ENCODE peak calls at places on chromosomes 6 and 20, in eight cellular contexts. One of them, this sample, is unnamed.

GRCh38 chr6:43992126-43992663 is 135.1 kb downstream of the MRPL14 start:
- DNase-seq in mucosa of descending colon: no peak
- DNase-seq in NCI-H460: no peak
- DNase-seq in stimulated activated naive CD4-positive, alpha-beta T cell: no peak
- DNase-seq in stimulated activated CD4-positive, alpha-beta T cell treated with anti-CD3 and anti-CD28 coated beads, Interleukin-15, amount 100 ng/mL, for 24 hours: no peak
- DNase-seq in activated naive CD4-positive, alpha-beta T cell treated with Interleukin-2 at 50 U/mL for 16 hours: no peak
- DNase-seq in HTR-8/SVneo: no peak
- DNase-seq in tibial nerve: no peak
- DNase-seq in this sample: no peak

GRCh38 chr6:151276112-151276745 is 36.5 kb downstream of the AKAP12 start:
- DNase-seq in mucosa of descending colon: no peak
- DNase-seq in NCI-H460: no peak
- DNase-seq in stimulated activated naive CD4-positive, alpha-beta T cell: no peak
- DNase-seq in stimulated activated CD4-positive, alpha-beta T cell treated with anti-CD3 and anti-CD28 coated beads, Interleukin-15, amount 100 ng/mL, for 24 hours: no peak
- DNase-seq in activated naive CD4-positive, alpha-beta T cell treated with Interleukin-2 at 50 U/mL for 16 hours: no peak
- DNase-seq in HTR-8/SVneo: no peak
- DNase-seq in tibial nerve: no peak
- DNase-seq in this sample: no peak

GRCh38 chr6:17879224-17879623 is 108.2 kb downstream of the KIF13A start:
- DNase-seq in mucosa of descending colon: no peak
- DNase-seq in NCI-H460: no peak
- DNase-seq in stimulated activated naive CD4-positive, alpha-beta T cell: no peak
- DNase-seq in stimulated activated CD4-positive, alpha-beta T cell treated with anti-CD3 and anti-CD28 coated beads, Interleukin-15, amount 100 ng/mL, for 24 hours: no peak
- DNase-seq in activated naive CD4-positive, alpha-beta T cell treated with Interleukin-2 at 50 U/mL for 16 hours: no peak
- DNase-seq in HTR-8/SVneo: no peak
- DNase-seq in tibial nerve: no peak
- DNase-seq in this sample: no peak

GRCh38 chr6:55918639-55919038 is 43.2 kb upstream of the BMP5 start:
- DNase-seq in mucosa of descending colon: no peak
- DNase-seq in NCI-H460: no peak
- DNase-seq in stimulated activated naive CD4-positive, alpha-beta T cell: no peak
- DNase-seq in stimulated activated CD4-positive, alpha-beta T cell treated with anti-CD3 and anti-CD28 coated beads, Interleukin-15, amount 100 ng/mL, for 24 hours: no peak
- DNase-seq in activated naive CD4-positive, alpha-beta T cell treated with Interleukin-2 at 50 U/mL for 16 hours: no peak
- DNase-seq in HTR-8/SVneo: no peak
- DNase-seq in tibial nerve: no peak
- DNase-seq in this sample: no peak

GRCh38 chr6:34238507-34239239 is 2.0 kb downstream of the HMGA1 start:
- DNase-seq in mucosa of descending colon: peak
- DNase-seq in NCI-H460: no peak
- DNase-seq in stimulated activated naive CD4-positive, alpha-beta T cell: no peak
- DNase-seq in stimulated activated CD4-positive, alpha-beta T cell treated with anti-CD3 and anti-CD28 coated beads, Interleukin-15, amount 100 ng/mL, for 24 hours: no peak
- DNase-seq in activated naive CD4-positive, alpha-beta T cell treated with Interleukin-2 at 50 U/mL for 16 hours: no peak
- DNase-seq in HTR-8/SVneo: no peak
- DNase-seq in tibial nerve: no peak
- DNase-seq in this sample: no peak

GRCh38 chr6:3063733-3064700 is 4.3 kb upstream of the RIPK1 start:
- DNase-seq in mucosa of descending colon: peak
- DNase-seq in NCI-H460: peak
- DNase-seq in stimulated activated naive CD4-positive, alpha-beta T cell: peak
- DNase-seq in stimulated activated CD4-positive, alpha-beta T cell treated with anti-CD3 and anti-CD28 coated beads, Interleukin-15, amount 100 ng/mL, for 24 hours: peak
- DNase-seq in activated naive CD4-positive, alpha-beta T cell treated with Interleukin-2 at 50 U/mL for 16 hours: peak
- DNase-seq in HTR-8/SVneo: peak
- DNase-seq in tibial nerve: peak
- DNase-seq in this sample: peak

GRCh38 chr6:41191569-41191968 is 9.4 kb downstream of the TREML2 start:
- DNase-seq in mucosa of descending colon: no peak
- DNase-seq in NCI-H460: no peak
- DNase-seq in stimulated activated naive CD4-positive, alpha-beta T cell: no peak
- DNase-seq in stimulated activated CD4-positive, alpha-beta T cell treated with anti-CD3 and anti-CD28 coated beads, Interleukin-15, amount 100 ng/mL, for 24 hours: peak
- DNase-seq in activated naive CD4-positive, alpha-beta T cell treated with Interleukin-2 at 50 U/mL for 16 hours: peak
- DNase-seq in HTR-8/SVneo: peak
- DNase-seq in tibial nerve: no peak
- DNase-seq in this sample: peak

GRCh38 chr6:4885534-4885933 is 109.3 kb downstream of the CDYL start:
- DNase-seq in mucosa of descending colon: no peak
- DNase-seq in NCI-H460: no peak
- DNase-seq in stimulated activated naive CD4-positive, alpha-beta T cell: no peak
- DNase-seq in stimulated activated CD4-positive, alpha-beta T cell treated with anti-CD3 and anti-CD28 coated beads, Interleukin-15, amount 100 ng/mL, for 24 hours: no peak
- DNase-seq in activated naive CD4-positive, alpha-beta T cell treated with Interleukin-2 at 50 U/mL for 16 hours: no peak
- DNase-seq in HTR-8/SVneo: no peak
- DNase-seq in tibial nerve: no peak
- DNase-seq in this sample: no peak

GRCh38 chr20:48791014-48791413 is 36.8 kb downstream of the PREX1 start:
- DNase-seq in mucosa of descending colon: no peak
- DNase-seq in NCI-H460: no peak
- DNase-seq in stimulated activated naive CD4-positive, alpha-beta T cell: no peak
- DNase-seq in stimulated activated CD4-positive, alpha-beta T cell treated with anti-CD3 and anti-CD28 coated beads, Interleukin-15, amount 100 ng/mL, for 24 hours: no peak
- DNase-seq in activated naive CD4-positive, alpha-beta T cell treated with Interleukin-2 at 50 U/mL for 16 hours: no peak
- DNase-seq in HTR-8/SVneo: no peak
- DNase-seq in tibial nerve: no peak
- DNase-seq in this sample: peak

GRCh38 chr6:2828629-2829028 is 13.0 kb downstream of the SERPINB1 start:
- DNase-seq in mucosa of descending colon: no peak
- DNase-seq in NCI-H460: no peak
- DNase-seq in stimulated activated naive CD4-positive, alpha-beta T cell: no peak
- DNase-seq in stimulated activated CD4-positive, alpha-beta T cell treated with anti-CD3 and anti-CD28 coated beads, Interleukin-15, amount 100 ng/mL, for 24 hours: no peak
- DNase-seq in activated naive CD4-positive, alpha-beta T cell treated with Interleukin-2 at 50 U/mL for 16 hours: no peak
- DNase-seq in HTR-8/SVneo: no peak
- DNase-seq in tibial nerve: no peak
- DNase-seq in this sample: no peak

GRCh38 chr6:14060971-14061370 is 56.6 kb upstream of the CD83 start:
- DNase-seq in mucosa of descending colon: no peak
- DNase-seq in NCI-H460: no peak
- DNase-seq in stimulated activated naive CD4-positive, alpha-beta T cell: no peak
- DNase-seq in stimulated activated CD4-positive, alpha-beta T cell treated with anti-CD3 and anti-CD28 coated beads, Interleukin-15, amount 100 ng/mL, for 24 hours: no peak
- DNase-seq in activated naive CD4-positive, alpha-beta T cell treated with Interleukin-2 at 50 U/mL for 16 hours: no peak
- DNase-seq in HTR-8/SVneo: no peak
- DNase-seq in tibial nerve: no peak
- DNase-seq in this sample: no peak

GRCh38 chr20:17619351-17620093 is 49.6 kb downstream of the DSTN start:
- DNase-seq in mucosa of descending colon: no peak
- DNase-seq in NCI-H460: no peak
- DNase-seq in stimulated activated naive CD4-positive, alpha-beta T cell: no peak
- DNase-seq in stimulated activated CD4-positive, alpha-beta T cell treated with anti-CD3 and anti-CD28 coated beads, Interleukin-15, amount 100 ng/mL, for 24 hours: no peak
- DNase-seq in activated naive CD4-positive, alpha-beta T cell treated with Interleukin-2 at 50 U/mL for 16 hours: peak
- DNase-seq in HTR-8/SVneo: no peak
- DNase-seq in tibial nerve: peak
- DNase-seq in this sample: no peak

GRCh38 chr6:142850653-142851434 is 94.1 kb downstream of the HIVEP2 start:
- DNase-seq in mucosa of descending colon: no peak
- DNase-seq in NCI-H460: no peak
- DNase-seq in stimulated activated naive CD4-positive, alpha-beta T cell: no peak
- DNase-seq in stimulated activated CD4-positive, alpha-beta T cell treated with anti-CD3 and anti-CD28 coated beads, Interleukin-15, amount 100 ng/mL, for 24 hours: peak
- DNase-seq in activated naive CD4-positive, alpha-beta T cell treated with Interleukin-2 at 50 U/mL for 16 hours: peak
- DNase-seq in HTR-8/SVneo: peak
- DNase-seq in tibial nerve: no peak
- DNase-seq in this sample: no peak

GRCh38 chr6:8243462-8243861 is 141.1 kb upstream of the EEF1E1 start:
- DNase-seq in mucosa of descending colon: no peak
- DNase-seq in NCI-H460: no peak
- DNase-seq in stimulated activated naive CD4-positive, alpha-beta T cell: no peak
- DNase-seq in stimulated activated CD4-positive, alpha-beta T cell treated with anti-CD3 and anti-CD28 coated beads, Interleukin-15, amount 100 ng/mL, for 24 hours: no peak
- DNase-seq in activated naive CD4-positive, alpha-beta T cell treated with Interleukin-2 at 50 U/mL for 16 hours: no peak
- DNase-seq in HTR-8/SVneo: peak
- DNase-seq in tibial nerve: no peak
- DNase-seq in this sample: peak

GRCh38 chr6:165002358-165002757 is 307.0 kb downstream of the C6orf118 start:
- DNase-seq in mucosa of descending colon: no peak
- DNase-seq in NCI-H460: no peak
- DNase-seq in stimulated activated naive CD4-positive, alpha-beta T cell: no peak
- DNase-seq in stimulated activated CD4-positive, alpha-beta T cell treated with anti-CD3 and anti-CD28 coated beads, Interleukin-15, amount 100 ng/mL, for 24 hours: no peak
- DNase-seq in activated naive CD4-positive, alpha-beta T cell treated with Interleukin-2 at 50 U/mL for 16 hours: no peak
- DNase-seq in HTR-8/SVneo: no peak
- DNase-seq in tibial nerve: no peak
- DNase-seq in this sample: no peak

GRCh38 chr6:159098636-159099106 is 53.9 kb upstream of the TAGAP start:
- DNase-seq in mucosa of descending colon: no peak
- DNase-seq in NCI-H460: no peak
- DNase-seq in stimulated activated naive CD4-positive, alpha-beta T cell: peak
- DNase-seq in stimulated activated CD4-positive, alpha-beta T cell treated with anti-CD3 and anti-CD28 coated beads, Interleukin-15, amount 100 ng/mL, for 24 hours: peak
- DNase-seq in activated naive CD4-positive, alpha-beta T cell treated with Interleukin-2 at 50 U/mL for 16 hours: peak
- DNase-seq in HTR-8/SVneo: no peak
- DNase-seq in tibial nerve: no peak
- DNase-seq in this sample: no peak

GRCh38 chr6:6224933-6225486 is 95.5 kb downstream of the F13A1 start:
- DNase-seq in mucosa of descending colon: no peak
- DNase-seq in NCI-H460: no peak
- DNase-seq in stimulated activated naive CD4-positive, alpha-beta T cell: no peak
- DNase-seq in stimulated activated CD4-positive, alpha-beta T cell treated with anti-CD3 and anti-CD28 coated beads, Interleukin-15, amount 100 ng/mL, for 24 hours: no peak
- DNase-seq in activated naive CD4-positive, alpha-beta T cell treated with Interleukin-2 at 50 U/mL for 16 hours: no peak
- DNase-seq in HTR-8/SVneo: no peak
- DNase-seq in tibial nerve: no peak
- DNase-seq in this sample: peak

GRCh38 chr20:49100934-49101333 is 54.8 kb downstream of the CSE1L start:
- DNase-seq in mucosa of descending colon: no peak
- DNase-seq in NCI-H460: no peak
- DNase-seq in stimulated activated naive CD4-positive, alpha-beta T cell: no peak
- DNase-seq in stimulated activated CD4-positive, alpha-beta T cell treated with anti-CD3 and anti-CD28 coated beads, Interleukin-15, amount 100 ng/mL, for 24 hours: no peak
- DNase-seq in activated naive CD4-positive, alpha-beta T cell treated with Interleukin-2 at 50 U/mL for 16 hours: no peak
- DNase-seq in HTR-8/SVneo: no peak
- DNase-seq in tibial nerve: no peak
- DNase-seq in this sample: no peak

GRCh38 chr6:105215506-105215905 is 35.7 kb upstream of the POPDC3 start:
- DNase-seq in mucosa of descending colon: no peak
- DNase-seq in NCI-H460: no peak
- DNase-seq in stimulated activated naive CD4-positive, alpha-beta T cell: no peak
- DNase-seq in stimulated activated CD4-positive, alpha-beta T cell treated with anti-CD3 and anti-CD28 coated beads, Interleukin-15, amount 100 ng/mL, for 24 hours: no peak
- DNase-seq in activated naive CD4-positive, alpha-beta T cell treated with Interleukin-2 at 50 U/mL for 16 hours: no peak
- DNase-seq in HTR-8/SVneo: no peak
- DNase-seq in tibial nerve: no peak
- DNase-seq in this sample: no peak

GRCh38 chr20:62694106-62694505 is 14.5 kb upstream of the NTSR1 start:
- DNase-seq in mucosa of descending colon: no peak
- DNase-seq in NCI-H460: no peak
- DNase-seq in stimulated activated naive CD4-positive, alpha-beta T cell: no peak
- DNase-seq in stimulated activated CD4-positive, alpha-beta T cell treated with anti-CD3 and anti-CD28 coated beads, Interleukin-15, amount 100 ng/mL, for 24 hours: no peak
- DNase-seq in activated naive CD4-positive, alpha-beta T cell treated with Interleukin-2 at 50 U/mL for 16 hours: no peak
- DNase-seq in HTR-8/SVneo: no peak
- DNase-seq in tibial nerve: no peak
- DNase-seq in this sample: no peak

GRCh38 chr6:118985123-118985830 is 50.3 kb upstream of the MCM9 start:
- DNase-seq in mucosa of descending colon: no peak
- DNase-seq in NCI-H460: no peak
- DNase-seq in stimulated activated naive CD4-positive, alpha-beta T cell: no peak
- DNase-seq in stimulated activated CD4-positive, alpha-beta T cell treated with anti-CD3 and anti-CD28 coated beads, Interleukin-15, amount 100 ng/mL, for 24 hours: no peak
- DNase-seq in activated naive CD4-positive, alpha-beta T cell treated with Interleukin-2 at 50 U/mL for 16 hours: no peak
- DNase-seq in HTR-8/SVneo: no peak
- DNase-seq in tibial nerve: no peak
- DNase-seq in this sample: no peak

GRCh38 chr6:33014841-33015634 is 5.6 kb upstream of the HLA-DOA start:
- DNase-seq in mucosa of descending colon: no peak
- DNase-seq in NCI-H460: peak
- DNase-seq in stimulated activated naive CD4-positive, alpha-beta T cell: peak
- DNase-seq in stimulated activated CD4-positive, alpha-beta T cell treated with anti-CD3 and anti-CD28 coated beads, Interleukin-15, amount 100 ng/mL, for 24 hours: peak
- DNase-seq in activated naive CD4-positive, alpha-beta T cell treated with Interleukin-2 at 50 U/mL for 16 hours: peak
- DNase-seq in HTR-8/SVneo: peak
- DNase-seq in tibial nerve: no peak
- DNase-seq in this sample: peak

GRCh38 chr6:16725145-16725864 is 36.0 kb downstream of the ATXN1 start:
- DNase-seq in mucosa of descending colon: no peak
- DNase-seq in NCI-H460: no peak
- DNase-seq in stimulated activated naive CD4-positive, alpha-beta T cell: no peak
- DNase-seq in stimulated activated CD4-positive, alpha-beta T cell treated with anti-CD3 and anti-CD28 coated beads, Interleukin-15, amount 100 ng/mL, for 24 hours: no peak
- DNase-seq in activated naive CD4-positive, alpha-beta T cell treated with Interleukin-2 at 50 U/mL for 16 hours: no peak
- DNase-seq in HTR-8/SVneo: no peak
- DNase-seq in tibial nerve: no peak
- DNase-seq in this sample: no peak

GRCh38 chr6:79813854-79814477 is 133.4 kb downstream of the ELOVL4 start:
- DNase-seq in mucosa of descending colon: no peak
- DNase-seq in NCI-H460: peak
- DNase-seq in stimulated activated naive CD4-positive, alpha-beta T cell: peak
- DNase-seq in stimulated activated CD4-positive, alpha-beta T cell treated with anti-CD3 and anti-CD28 coated beads, Interleukin-15, amount 100 ng/mL, for 24 hours: peak
- DNase-seq in activated naive CD4-positive, alpha-beta T cell treated with Interleukin-2 at 50 U/mL for 16 hours: peak
- DNase-seq in HTR-8/SVneo: peak
- DNase-seq in tibial nerve: peak
- DNase-seq in this sample: peak

GRCh38 chr20:58618694-58619540 is 32.2 kb upstream of the STX16 start:
- DNase-seq in mucosa of descending colon: no peak
- DNase-seq in NCI-H460: no peak
- DNase-seq in stimulated activated naive CD4-positive, alpha-beta T cell: no peak
- DNase-seq in stimulated activated CD4-positive, alpha-beta T cell treated with anti-CD3 and anti-CD28 coated beads, Interleukin-15, amount 100 ng/mL, for 24 hours: no peak
- DNase-seq in activated naive CD4-positive, alpha-beta T cell treated with Interleukin-2 at 50 U/mL for 16 hours: no peak
- DNase-seq in HTR-8/SVneo: no peak
- DNase-seq in tibial nerve: no peak
- DNase-seq in this sample: no peak

GRCh38 chr20:19628570-19629134 is 129.4 kb upstream of the RIN2 start:
- DNase-seq in mucosa of descending colon: no peak
- DNase-seq in NCI-H460: peak
- DNase-seq in stimulated activated naive CD4-positive, alpha-beta T cell: no peak
- DNase-seq in stimulated activated CD4-positive, alpha-beta T cell treated with anti-CD3 and anti-CD28 coated beads, Interleukin-15, amount 100 ng/mL, for 24 hours: peak
- DNase-seq in activated naive CD4-positive, alpha-beta T cell treated with Interleukin-2 at 50 U/mL for 16 hours: peak
- DNase-seq in HTR-8/SVneo: peak
- DNase-seq in tibial nerve: no peak
- DNase-seq in this sample: peak

GRCh38 chr20:48285656-48286055 is 500.4 kb upstream of the SULF2 start:
- DNase-seq in mucosa of descending colon: no peak
- DNase-seq in NCI-H460: no peak
- DNase-seq in stimulated activated naive CD4-positive, alpha-beta T cell: no peak
- DNase-seq in stimulated activated CD4-positive, alpha-beta T cell treated with anti-CD3 and anti-CD28 coated beads, Interleukin-15, amount 100 ng/mL, for 24 hours: no peak
- DNase-seq in activated naive CD4-positive, alpha-beta T cell treated with Interleukin-2 at 50 U/mL for 16 hours: no peak
- DNase-seq in HTR-8/SVneo: no peak
- DNase-seq in tibial nerve: no peak
- DNase-seq in this sample: no peak

GRCh38 chr20:63706852-63707557 is 771 bp downstream of the ARFRP1 start:
- DNase-seq in mucosa of descending colon: peak
- DNase-seq in NCI-H460: no peak
- DNase-seq in stimulated activated naive CD4-positive, alpha-beta T cell: peak
- DNase-seq in stimulated activated CD4-positive, alpha-beta T cell treated with anti-CD3 and anti-CD28 coated beads, Interleukin-15, amount 100 ng/mL, for 24 hours: peak
- DNase-seq in activated naive CD4-positive, alpha-beta T cell treated with Interleukin-2 at 50 U/mL for 16 hours: peak
- DNase-seq in HTR-8/SVneo: no peak
- DNase-seq in tibial nerve: no peak
- DNase-seq in this sample: peak

GRCh38 chr20:39312107-39312506 is 350.0 kb downstream of the DHX35 start:
- DNase-seq in mucosa of descending colon: no peak
- DNase-seq in NCI-H460: no peak
- DNase-seq in stimulated activated naive CD4-positive, alpha-beta T cell: no peak
- DNase-seq in stimulated activated CD4-positive, alpha-beta T cell treated with anti-CD3 and anti-CD28 coated beads, Interleukin-15, amount 100 ng/mL, for 24 hours: no peak
- DNase-seq in activated naive CD4-positive, alpha-beta T cell treated with Interleukin-2 at 50 U/mL for 16 hours: no peak
- DNase-seq in HTR-8/SVneo: no peak
- DNase-seq in tibial nerve: no peak
- DNase-seq in this sample: no peak

GRCh38 chr6:165616116-165616515 is 46.9 kb downstream of the PDE10A start:
- DNase-seq in mucosa of descending colon: no peak
- DNase-seq in NCI-H460: no peak
- DNase-seq in stimulated activated naive CD4-positive, alpha-beta T cell: no peak
- DNase-seq in stimulated activated CD4-positive, alpha-beta T cell treated with anti-CD3 and anti-CD28 coated beads, Interleukin-15, amount 100 ng/mL, for 24 hours: no peak
- DNase-seq in activated naive CD4-positive, alpha-beta T cell treated with Interleukin-2 at 50 U/mL for 16 hours: no peak
- DNase-seq in HTR-8/SVneo: no peak
- DNase-seq in tibial nerve: no peak
- DNase-seq in this sample: no peak

GRCh38 chr6:135887069-135887468 is 35.6 kb downstream of the PDE7B start:
- DNase-seq in mucosa of descending colon: no peak
- DNase-seq in NCI-H460: no peak
- DNase-seq in stimulated activated naive CD4-positive, alpha-beta T cell: no peak
- DNase-seq in stimulated activated CD4-positive, alpha-beta T cell treated with anti-CD3 and anti-CD28 coated beads, Interleukin-15, amount 100 ng/mL, for 24 hours: no peak
- DNase-seq in activated naive CD4-positive, alpha-beta T cell treated with Interleukin-2 at 50 U/mL for 16 hours: no peak
- DNase-seq in HTR-8/SVneo: no peak
- DNase-seq in tibial nerve: no peak
- DNase-seq in this sample: no peak

GRCh38 chr6:118377711-118378414 is 170.2 kb upstream of the PLN start:
- DNase-seq in mucosa of descending colon: no peak
- DNase-seq in NCI-H460: no peak
- DNase-seq in stimulated activated naive CD4-positive, alpha-beta T cell: no peak
- DNase-seq in stimulated activated CD4-positive, alpha-beta T cell treated with anti-CD3 and anti-CD28 coated beads, Interleukin-15, amount 100 ng/mL, for 24 hours: no peak
- DNase-seq in activated naive CD4-positive, alpha-beta T cell treated with Interleukin-2 at 50 U/mL for 16 hours: no peak
- DNase-seq in HTR-8/SVneo: no peak
- DNase-seq in tibial nerve: no peak
- DNase-seq in this sample: no peak

GRCh38 chr6:27290065-27290849 is 21.8 kb downstream of the POM121L2 start:
- DNase-seq in mucosa of descending colon: no peak
- DNase-seq in NCI-H460: peak
- DNase-seq in stimulated activated naive CD4-positive, alpha-beta T cell: no peak
- DNase-seq in stimulated activated CD4-positive, alpha-beta T cell treated with anti-CD3 and anti-CD28 coated beads, Interleukin-15, amount 100 ng/mL, for 24 hours: no peak
- DNase-seq in activated naive CD4-positive, alpha-beta T cell treated with Interleukin-2 at 50 U/mL for 16 hours: no peak
- DNase-seq in HTR-8/SVneo: no peak
- DNase-seq in tibial nerve: no peak
- DNase-seq in this sample: peak

GRCh38 chr20:44200371-44200770 is 10.2 kb downstream of the OSER1 start:
- DNase-seq in mucosa of descending colon: no peak
- DNase-seq in NCI-H460: no peak
- DNase-seq in stimulated activated naive CD4-positive, alpha-beta T cell: no peak
- DNase-seq in stimulated activated CD4-positive, alpha-beta T cell treated with anti-CD3 and anti-CD28 coated beads, Interleukin-15, amount 100 ng/mL, for 24 hours: no peak
- DNase-seq in activated naive CD4-positive, alpha-beta T cell treated with Interleukin-2 at 50 U/mL for 16 hours: no peak
- DNase-seq in HTR-8/SVneo: no peak
- DNase-seq in tibial nerve: no peak
- DNase-seq in this sample: no peak

This sample was measured in A549.